ENCODE peak calls at places on chromosomes 11 and 22, in six cellular contexts. One of them, this sample, is unnamed. For H3K36me3, the result is how much of the 10 kb centered on the place peaks cover.

GRCh38 chr22:31210830-31211503 is 1.1 kb upstream of the LIMK2 start:
- DNase-seq in neuronal stem cell: no peak
- DNase-seq in vagina: no peak
- DNase-seq in Caco-2: no peak
- DNase-seq in GM23338: no peak
- DNase-seq in heart right ventricle: no peak
- DNase-seq in this sample: peak

GRCh38 chr11:120811199-120811598 is 212.7 kb upstream of the TBCEL start:
- DNase-seq in GM23338: no peak
- DNase-seq in heart right ventricle: no peak
- DNase-seq in neuronal stem cell: no peak
- DNase-seq in Caco-2: no peak
- DNase-seq in vagina: no peak
- DNase-seq in this sample: no peak

GRCh38 chr11:209275-210121 is 2.0 kb downstream of the RIC8A start:
- DNase-seq in heart right ventricle: no peak
- DNase-seq in neuronal stem cell: no peak
- DNase-seq in vagina: no peak
- DNase-seq in GM23338: no peak
- DNase-seq in Caco-2: no peak
- DNase-seq in this sample: no peak

GRCh38 chr11:101721270-101721669 is 137.5 kb upstream of the TRPC6 start:
- DNase-seq in GM23338: no peak
- DNase-seq in Caco-2: no peak
- DNase-seq in heart right ventricle: no peak
- DNase-seq in neuronal stem cell: no peak
- DNase-seq in vagina: no peak
- DNase-seq in this sample: no peak

GRCh38 chr11:72671144-72672099 is 2.8 kb downstream of the PDE2A start:
- DNase-seq in neuronal stem cell: no peak
- DNase-seq in heart right ventricle: no peak
- DNase-seq in Caco-2: no peak
- DNase-seq in vagina: no peak
- DNase-seq in GM23338: no peak
- DNase-seq in this sample: no peak

GRCh38 chr22:46791201-46791731 is 28.8 kb downstream of the TBC1D22A start:
- DNase-seq in vagina: peak
- DNase-seq in Caco-2: no peak
- DNase-seq in heart right ventricle: no peak
- DNase-seq in GM23338: no peak
- DNase-seq in neuronal stem cell: no peak
- DNase-seq in this sample: no peak

GRCh38 chr11:8586805-8587204 is 7.2 kb downstream of the STK33 start:
- DNase-seq in heart right ventricle: no peak
- DNase-seq in neuronal stem cell: no peak
- DNase-seq in Caco-2: no peak
- DNase-seq in vagina: no peak
- DNase-seq in GM23338: no peak
- DNase-seq in this sample: no peak

GRCh38 chr11:64762916-64763803 is 3.4 kb upstream of the PYGM start:
- DNase-seq in Caco-2: no peak
- DNase-seq in neuronal stem cell: no peak
- DNase-seq in vagina: no peak
- DNase-seq in heart right ventricle: no peak
- DNase-seq in GM23338: peak
- DNase-seq in this sample: no peak

GRCh38 chr22:39501644-39502108 is 414 bp upstream of the MIEF1 start:
- DNase-seq in GM23338: no peak
- DNase-seq in vagina: no peak
- DNase-seq in neuronal stem cell: no peak
- DNase-seq in heart right ventricle: no peak
- DNase-seq in Caco-2: no peak
- DNase-seq in this sample: no peak

GRCh38 chr11:21820176-21820575 is 372.7 kb upstream of the ANO5 start:
- DNase-seq in GM23338: no peak
- DNase-seq in neuronal stem cell: no peak
- DNase-seq in Caco-2: no peak
- DNase-seq in vagina: no peak
- DNase-seq in heart right ventricle: no peak
- DNase-seq in this sample: no peak

GRCh38 chr11:128905345-128906184 is 14.4 kb downstream of the KCNJ5 start:
- DNase-seq in GM23338: peak
- DNase-seq in Caco-2: peak
- DNase-seq in vagina: no peak
- DNase-seq in neuronal stem cell: no peak
- DNase-seq in heart right ventricle: no peak
- DNase-seq in this sample: no peak

GRCh38 chr11:42462558-42463310 is 849.1 kb upstream of the API5 start:
- DNase-seq in heart right ventricle: no peak
- DNase-seq in GM23338: no peak
- DNase-seq in neuronal stem cell: no peak
- DNase-seq in vagina: no peak
- DNase-seq in Caco-2: no peak
- DNase-seq in this sample: no peak

GRCh38 chr11:64268028-64268686 is 16.3 kb downstream of the BAD start:
- DNase-seq in vagina: no peak
- DNase-seq in GM23338: no peak
- DNase-seq in Caco-2: no peak
- DNase-seq in neuronal stem cell: no peak
- DNase-seq in heart right ventricle: peak
- DNase-seq in this sample: no peak

GRCh38 chr22:48483764-48484528 is 1343.7 kb downstream of the BRD1 start:
- DNase-seq in GM23338: no peak
- DNase-seq in Caco-2: no peak
- DNase-seq in neuronal stem cell: no peak
- DNase-seq in heart right ventricle: no peak
- DNase-seq in vagina: no peak
- DNase-seq in this sample: no peak

GRCh38 chr11:23226331-23226909 is 366.1 kb upstream of the CCDC179 start:
- DNase-seq in heart right ventricle: no peak
- DNase-seq in vagina: no peak
- DNase-seq in Caco-2: no peak
- DNase-seq in GM23338: no peak
- DNase-seq in neuronal stem cell: no peak
- DNase-seq in this sample: no peak

GRCh38 chr11:63369971-63370588 is 495 bp downstream of the SLC22A9 start:
- DNase-seq in heart right ventricle: no peak
- DNase-seq in neuronal stem cell: no peak
- DNase-seq in vagina: no peak
- DNase-seq in Caco-2: no peak
- DNase-seq in GM23338: no peak
- DNase-seq in this sample: no peak

GRCh38 chr11:120526241-120526640 is 14.7 kb downstream of the GRIK4 start:
- DNase-seq in neuronal stem cell: no peak
- DNase-seq in vagina: no peak
- DNase-seq in heart right ventricle: no peak
- DNase-seq in Caco-2: no peak
- DNase-seq in GM23338: no peak
- DNase-seq in this sample: no peak

GRCh38 chr11:84552791-84553190 is 1074.4 kb downstream of the DLG2 start:
- DNase-seq in neuronal stem cell: no peak
- DNase-seq in heart right ventricle: no peak
- DNase-seq in vagina: no peak
- DNase-seq in GM23338: no peak
- DNase-seq in Caco-2: no peak
- DNase-seq in this sample: no peak

GRCh38 chr22:25650834-25651233 is 86.4 kb downstream of the GRK3 start:
- DNase-seq in neuronal stem cell: no peak
- DNase-seq in Caco-2: no peak
- DNase-seq in heart right ventricle: no peak
- DNase-seq in vagina: no peak
- DNase-seq in GM23338: no peak
- DNase-seq in this sample: no peak

GRCh38 chr22:50523806-50524663 is 1.4 kb downstream of the SCO2 start:
- DNase-seq in GM23338: no peak
- DNase-seq in vagina: no peak
- DNase-seq in Caco-2: peak
- DNase-seq in neuronal stem cell: no peak
- DNase-seq in heart right ventricle: no peak
- DNase-seq in this sample: no peak

GRCh38 chr22:19122752-19123492 is 710 bp upstream of the DGCR2 start:
- DNase-seq in heart right ventricle: no peak
- DNase-seq in GM23338: peak
- DNase-seq in neuronal stem cell: no peak
- DNase-seq in Caco-2: peak
- DNase-seq in vagina: peak
- DNase-seq in this sample: peak

GRCh38 chr22:46150615-46151423 is 493 bp downstream of the PPARA start:
- DNase-seq in heart right ventricle: peak
- DNase-seq in GM23338: peak
- DNase-seq in neuronal stem cell: peak
- DNase-seq in Caco-2: peak
- DNase-seq in vagina: no peak
- DNase-seq in this sample: peak

GRCh38 chr11:96242971-96243647 is 99.9 kb downstream of the MAML2 start:
- DNase-seq in heart right ventricle: peak
- DNase-seq in Caco-2: peak
- DNase-seq in neuronal stem cell: peak
- DNase-seq in vagina: peak
- DNase-seq in GM23338: peak
- DNase-seq in this sample: peak

GRCh38 chr11:68659158-68659921 is 25.0 kb upstream of the GAL start:
- DNase-seq in GM23338: no peak
- DNase-seq in Caco-2: no peak
- DNase-seq in neuronal stem cell: no peak
- DNase-seq in heart right ventricle: peak
- DNase-seq in vagina: no peak
- DNase-seq in this sample: no peak

GRCh38 chr11:18563090-18563730 is 25.3 kb downstream of the UEVLD start:
- DNase-seq in GM23338: no peak
- DNase-seq in vagina: no peak
- DNase-seq in heart right ventricle: no peak
- DNase-seq in Caco-2: no peak
- DNase-seq in neuronal stem cell: no peak
- DNase-seq in this sample: no peak

GRCh38 chr11:131829725-131830124 is 459.3 kb downstream of the NTM start:
- DNase-seq in GM23338: no peak
- DNase-seq in Caco-2: no peak
- DNase-seq in neuronal stem cell: no peak
- DNase-seq in vagina: no peak
- DNase-seq in heart right ventricle: no peak
- DNase-seq in this sample: no peak

GRCh38 chr11:44788536-44789227 is 61.9 kb downstream of the TSPAN18 start:
- DNase-seq in neuronal stem cell: no peak
- DNase-seq in vagina: no peak
- DNase-seq in heart right ventricle: no peak
- DNase-seq in Caco-2: no peak
- DNase-seq in GM23338: no peak
- DNase-seq in this sample: no peak

GRCh38 chr11:44789466-44789865 is 62.7 kb downstream of the TSPAN18 start:
- DNase-seq in neuronal stem cell: no peak
- DNase-seq in GM23338: no peak
- DNase-seq in Caco-2: no peak
- DNase-seq in vagina: no peak
- DNase-seq in heart right ventricle: no peak
- DNase-seq in this sample: no peak

GRCh38 chr11:44787070-44787469 is 60.3 kb downstream of the TSPAN18 start:
- DNase-seq in GM23338: no peak
- DNase-seq in Caco-2: no peak
- DNase-seq in vagina: no peak
- DNase-seq in neuronal stem cell: no peak
- DNase-seq in heart right ventricle: no peak
- DNase-seq in this sample: no peak

GRCh38 chr11:44785856-44786606 is 59.3 kb downstream of the TSPAN18 start:
- DNase-seq in Caco-2: peak
- DNase-seq in GM23338: peak
- DNase-seq in vagina: no peak
- DNase-seq in heart right ventricle: no peak
- DNase-seq in neuronal stem cell: no peak
- DNase-seq in this sample: peak

DNA sequence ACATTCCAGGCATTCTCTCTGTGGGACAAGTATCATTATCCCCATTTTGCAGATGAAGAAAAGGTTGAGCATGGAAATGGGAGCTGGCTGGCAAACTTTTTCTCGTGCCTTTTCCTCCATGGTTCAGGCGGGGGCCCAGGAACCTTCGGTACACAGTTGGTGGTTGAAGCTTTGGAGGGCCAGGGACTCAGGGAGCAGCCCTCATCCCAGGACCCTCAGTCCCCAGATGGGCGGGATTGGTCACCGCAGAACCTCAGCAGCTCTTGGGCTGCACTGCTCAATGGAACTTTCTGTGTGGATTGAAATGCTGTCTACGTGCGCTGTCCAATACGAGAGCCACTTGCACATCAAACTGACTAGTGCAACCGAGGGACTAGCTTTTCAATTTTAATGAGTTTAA is 61.2 kb downstream of the TSPAN18 start:
- DNase-seq in heart right ventricle: no peak
- DNase-seq in vagina: no peak
- DNase-seq in GM23338: no peak
- DNase-seq in neuronal stem cell: no peak
- DNase-seq in Caco-2: no peak
- DNase-seq in this sample: no peak
- H3K36me3 ChIP-seq in heart right ventricle: under half
- H3K36me3 ChIP-seq in vagina: under half
- H3K36me3 ChIP-seq in GM23338: under half
- H3K36me3 ChIP-seq in neuronal stem cell: under half
- H3K36me3 ChIP-seq in Caco-2: under half
- H3K36me3 ChIP-seq in this sample: under half

DNA sequence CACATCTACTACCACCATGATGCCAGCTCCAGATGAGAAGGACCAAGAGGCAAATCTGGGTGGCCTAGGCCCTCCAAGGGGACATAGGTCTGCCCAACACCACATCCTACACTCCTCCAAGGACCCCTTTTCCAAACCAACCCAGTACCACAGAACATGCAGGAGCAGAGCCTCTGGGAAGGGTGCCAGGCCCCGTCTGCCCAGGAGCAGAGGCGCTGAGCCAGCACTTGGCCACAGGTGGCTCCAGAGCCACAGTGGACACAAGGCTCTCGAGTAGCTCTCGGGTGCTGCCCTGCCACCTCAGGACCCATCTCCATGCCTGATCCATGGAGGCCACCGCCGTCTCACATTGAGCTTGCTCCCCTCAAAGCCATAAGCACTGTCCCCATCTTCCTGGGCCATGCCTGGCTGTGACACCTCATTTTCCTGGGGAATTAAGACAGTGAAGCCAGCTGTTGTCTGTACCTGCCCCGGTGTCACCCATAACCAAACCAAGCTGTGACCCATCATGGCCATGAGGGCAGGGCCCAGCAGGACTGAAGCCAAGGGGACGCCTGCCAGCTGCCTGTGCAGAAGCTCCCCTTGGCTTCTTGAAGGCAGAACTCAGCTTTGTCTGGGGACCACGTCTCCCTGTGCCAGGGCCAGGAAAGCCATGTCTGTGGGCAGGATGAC is 7.4 kb downstream of the MOB2 start:
- DNase-seq in heart right ventricle: peak
- DNase-seq in GM23338: no peak
- DNase-seq in neuronal stem cell: no peak
- DNase-seq in vagina: no peak
- DNase-seq in Caco-2: no peak
- DNase-seq in this sample: no peak
- H3K36me3 ChIP-seq in heart right ventricle: half or more
- H3K36me3 ChIP-seq in GM23338: under half
- H3K36me3 ChIP-seq in neuronal stem cell: under half
- H3K36me3 ChIP-seq in vagina: under half
- H3K36me3 ChIP-seq in Caco-2: under half
- H3K36me3 ChIP-seq in this sample: under half

GRCh38 chr22:37850801-37851200 is 1.6 kb downstream of the EIF3L start:
- DNase-seq in vagina: no peak
- DNase-seq in heart right ventricle: no peak
- DNase-seq in GM23338: no peak
- DNase-seq in neuronal stem cell: no peak
- DNase-seq in Caco-2: no peak
- DNase-seq in this sample: no peak
- H3K36me3 ChIP-seq in vagina: under half
- H3K36me3 ChIP-seq in heart right ventricle: half or more
- H3K36me3 ChIP-seq in GM23338: half or more
- H3K36me3 ChIP-seq in neuronal stem cell: half or more
- H3K36me3 ChIP-seq in Caco-2: under half
- H3K36me3 ChIP-seq in this sample: half or more

GRCh38 chr11:28808771-28809170 is 700.6 kb downstream of the METTL15 start:
- DNase-seq in heart right ventricle: no peak
- DNase-seq in neuronal stem cell: no peak
- DNase-seq in vagina: no peak
- DNase-seq in Caco-2: no peak
- DNase-seq in GM23338: no peak
- DNase-seq in this sample: no peak
- H3K36me3 ChIP-seq in heart right ventricle: under half
- H3K36me3 ChIP-seq in neuronal stem cell: under half
- H3K36me3 ChIP-seq in vagina: under half
- H3K36me3 ChIP-seq in Caco-2: under half
- H3K36me3 ChIP-seq in GM23338: under half
- H3K36me3 ChIP-seq in this sample: under half

This sample was measured in WERI-Rb-1.